ENCODE peak calls at places on chromosomes 12 and 14, in seven cellular contexts. One of them, this sample, is unnamed.

GRCh38 chr14:64253672-64254071 is 40.5 kb downstream of the ESR2 start:
- DNase-seq in CD8-positive, alpha-beta T cell: no peak
- DNase-seq in SK-N-SH: no peak
- DNase-seq in fibroblast of villous mesenchyme: no peak
- DNase-seq in left ventricle myocardium inferior: no peak
- DNase-seq in lower leg skin: no peak
- DNase-seq in astrocyte of the cerebellum: no peak
- DNase-seq in this sample: no peak

GRCh38 chr12:31220633-31221565 is 105.1 kb downstream of the SINHCAF start:
- DNase-seq in CD8-positive, alpha-beta T cell: no peak
- DNase-seq in SK-N-SH: no peak
- DNase-seq in fibroblast of villous mesenchyme: peak
- DNase-seq in left ventricle myocardium inferior: no peak
- DNase-seq in lower leg skin: no peak
- DNase-seq in astrocyte of the cerebellum: no peak
- DNase-seq in this sample: no peak

GRCh38 chr12:27772328-27773049 is 7.5 kb upstream of the KLHL42 start:
- DNase-seq in CD8-positive, alpha-beta T cell: no peak
- DNase-seq in SK-N-SH: no peak
- DNase-seq in fibroblast of villous mesenchyme: peak
- DNase-seq in left ventricle myocardium inferior: no peak
- DNase-seq in lower leg skin: no peak
- DNase-seq in astrocyte of the cerebellum: no peak
- DNase-seq in this sample: no peak

GRCh38 chr12:109987615-109988014 is 8.6 kb downstream of the GIT2 start:
- DNase-seq in CD8-positive, alpha-beta T cell: no peak
- DNase-seq in SK-N-SH: no peak
- DNase-seq in fibroblast of villous mesenchyme: peak
- DNase-seq in left ventricle myocardium inferior: no peak
- DNase-seq in lower leg skin: no peak
- DNase-seq in astrocyte of the cerebellum: no peak
- DNase-seq in this sample: no peak

GRCh38 chr14:74609721-74610120 is 2.3 kb downstream of the LTBP2 start:
- DNase-seq in CD8-positive, alpha-beta T cell: no peak
- DNase-seq in SK-N-SH: no peak
- DNase-seq in fibroblast of villous mesenchyme: no peak
- DNase-seq in left ventricle myocardium inferior: no peak
- DNase-seq in lower leg skin: no peak
- DNase-seq in astrocyte of the cerebellum: no peak
- DNase-seq in this sample: no peak

GRCh38 chr14:96956464-96957239 is 159.5 kb downstream of the VRK1 start:
- DNase-seq in CD8-positive, alpha-beta T cell: no peak
- DNase-seq in SK-N-SH: no peak
- DNase-seq in fibroblast of villous mesenchyme: no peak
- DNase-seq in left ventricle myocardium inferior: no peak
- DNase-seq in lower leg skin: no peak
- DNase-seq in astrocyte of the cerebellum: no peak
- DNase-seq in this sample: no peak

GRCh38 chr12:26121841-26122680 is 2.8 kb downstream of the BHLHE41 start:
- DNase-seq in CD8-positive, alpha-beta T cell: peak
- DNase-seq in SK-N-SH: peak
- DNase-seq in fibroblast of villous mesenchyme: no peak
- DNase-seq in left ventricle myocardium inferior: peak
- DNase-seq in lower leg skin: no peak
- DNase-seq in astrocyte of the cerebellum: no peak
- DNase-seq in this sample: no peak

GRCh38 chr14:54881761-54882401 is 20.7 kb downstream of the GCH1 start:
- DNase-seq in CD8-positive, alpha-beta T cell: no peak
- DNase-seq in SK-N-SH: no peak
- DNase-seq in fibroblast of villous mesenchyme: peak
- DNase-seq in left ventricle myocardium inferior: no peak
- DNase-seq in lower leg skin: peak
- DNase-seq in astrocyte of the cerebellum: no peak
- DNase-seq in this sample: no peak

GRCh38 chr12:19234171-19234704 is 104.7 kb downstream of the PLEKHA5 start:
- DNase-seq in CD8-positive, alpha-beta T cell: no peak
- DNase-seq in SK-N-SH: peak
- DNase-seq in fibroblast of villous mesenchyme: peak
- DNase-seq in left ventricle myocardium inferior: no peak
- DNase-seq in lower leg skin: no peak
- DNase-seq in astrocyte of the cerebellum: no peak
- DNase-seq in this sample: no peak

GRCh38 chr14:103558071-103558882 is 4.2 kb downstream of the BAG5 start:
- DNase-seq in CD8-positive, alpha-beta T cell: no peak
- DNase-seq in SK-N-SH: no peak
- DNase-seq in fibroblast of villous mesenchyme: peak
- DNase-seq in left ventricle myocardium inferior: peak
- DNase-seq in lower leg skin: no peak
- DNase-seq in astrocyte of the cerebellum: peak
- DNase-seq in this sample: no peak

GRCh38 chr12:123523518-123523917 is 10.0 kb downstream of the RILPL1 start:
- DNase-seq in CD8-positive, alpha-beta T cell: no peak
- DNase-seq in SK-N-SH: no peak
- DNase-seq in fibroblast of villous mesenchyme: no peak
- DNase-seq in left ventricle myocardium inferior: no peak
- DNase-seq in lower leg skin: no peak
- DNase-seq in astrocyte of the cerebellum: no peak
- DNase-seq in this sample: no peak

GRCh38 chr12:87795555-87795954 is 233.6 kb downstream of the C12orf50 start:
- DNase-seq in CD8-positive, alpha-beta T cell: no peak
- DNase-seq in SK-N-SH: no peak
- DNase-seq in fibroblast of villous mesenchyme: no peak
- DNase-seq in left ventricle myocardium inferior: no peak
- DNase-seq in lower leg skin: no peak
- DNase-seq in astrocyte of the cerebellum: no peak
- DNase-seq in this sample: no peak

GRCh38 chr12:87801860-87802720 is 227.1 kb downstream of the C12orf50 start:
- DNase-seq in CD8-positive, alpha-beta T cell: no peak
- DNase-seq in SK-N-SH: no peak
- DNase-seq in fibroblast of villous mesenchyme: no peak
- DNase-seq in left ventricle myocardium inferior: no peak
- DNase-seq in lower leg skin: no peak
- DNase-seq in astrocyte of the cerebellum: no peak
- DNase-seq in this sample: no peak

GRCh38 chr12:87793134-87793533 is 236.1 kb downstream of the C12orf50 start:
- DNase-seq in CD8-positive, alpha-beta T cell: no peak
- DNase-seq in SK-N-SH: no peak
- DNase-seq in fibroblast of villous mesenchyme: no peak
- DNase-seq in left ventricle myocardium inferior: no peak
- DNase-seq in lower leg skin: no peak
- DNase-seq in astrocyte of the cerebellum: no peak
- DNase-seq in this sample: no peak

GRCh38 chr12:87802721-87803011 is 226.5 kb downstream of the C12orf50 start:
- DNase-seq in CD8-positive, alpha-beta T cell: no peak
- DNase-seq in SK-N-SH: no peak
- DNase-seq in fibroblast of villous mesenchyme: no peak
- DNase-seq in left ventricle myocardium inferior: no peak
- DNase-seq in lower leg skin: no peak
- DNase-seq in astrocyte of the cerebellum: no peak
- DNase-seq in this sample: no peak

DNA sequence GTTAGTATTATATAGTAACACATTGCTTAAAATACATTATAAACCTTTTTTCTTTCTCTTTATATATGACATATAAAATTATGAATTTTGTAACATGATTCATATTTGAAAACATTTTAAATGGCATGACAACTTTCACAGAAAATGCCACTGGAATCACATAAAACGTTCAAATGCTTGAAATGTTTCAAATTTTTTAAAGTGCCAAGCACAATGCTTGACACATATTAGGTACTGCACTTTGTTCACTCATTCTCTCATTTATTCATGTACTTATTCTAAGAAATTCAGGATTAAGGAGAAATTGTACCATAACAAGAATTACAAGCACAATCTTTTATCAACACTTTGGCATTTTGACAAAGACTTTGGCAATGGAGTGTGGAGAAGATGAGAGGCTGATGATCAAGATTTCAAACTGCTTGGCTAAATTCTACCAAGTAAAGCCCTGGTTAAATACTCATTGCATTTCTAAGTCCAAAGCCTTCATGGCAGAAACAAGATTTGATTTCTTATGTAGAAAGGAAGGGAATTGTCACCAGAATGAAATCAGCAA is 232.2 kb downstream of the C12orf50 start:
- DNase-seq in CD8-positive, alpha-beta T cell: no peak
- DNase-seq in SK-N-SH: no peak
- DNase-seq in fibroblast of villous mesenchyme: no peak
- DNase-seq in left ventricle myocardium inferior: no peak
- DNase-seq in lower leg skin: no peak
- DNase-seq in astrocyte of the cerebellum: no peak
- DNase-seq in this sample: no peak
- TF ChIP-seq CTCF in CD8-positive, alpha-beta T cell: no peak
- TF ChIP-seq CTCF in SK-N-SH: no peak
- TF ChIP-seq CTCF in fibroblast of villous mesenchyme: no peak
- TF ChIP-seq CTCF in left ventricle myocardium inferior: no peak
- TF ChIP-seq CTCF in lower leg skin: no peak
- TF ChIP-seq CTCF in astrocyte of the cerebellum: no peak
- TF ChIP-seq CTCF in this sample: no peak

GRCh38 chr14:100165825-100166520 is 6.5 kb upstream of the DEGS2 start:
- DNase-seq in CD8-positive, alpha-beta T cell: no peak
- DNase-seq in SK-N-SH: no peak
- DNase-seq in fibroblast of villous mesenchyme: no peak
- DNase-seq in left ventricle myocardium inferior: no peak
- DNase-seq in lower leg skin: no peak
- DNase-seq in astrocyte of the cerebellum: no peak
- DNase-seq in this sample: no peak
- H3K4me3 ChIP-seq in CD8-positive, alpha-beta T cell: peak
- H3K4me3 ChIP-seq in SK-N-SH: peak
- H3K4me3 ChIP-seq in fibroblast of villous mesenchyme: no peak
- H3K4me3 ChIP-seq in left ventricle myocardium inferior: peak
- H3K4me3 ChIP-seq in lower leg skin: no peak
- H3K4me3 ChIP-seq in astrocyte of the cerebellum: no peak
- H3K4me3 ChIP-seq in this sample: no peak

GRCh38 chr12:94010307-94010706 is 138.1 kb upstream of the PLXNC1 start:
- DNase-seq in CD8-positive, alpha-beta T cell: no peak
- DNase-seq in SK-N-SH: no peak
- DNase-seq in fibroblast of villous mesenchyme: no peak
- DNase-seq in left ventricle myocardium inferior: no peak
- DNase-seq in lower leg skin: no peak
- DNase-seq in astrocyte of the cerebellum: no peak
- DNase-seq in this sample: no peak

DNA sequence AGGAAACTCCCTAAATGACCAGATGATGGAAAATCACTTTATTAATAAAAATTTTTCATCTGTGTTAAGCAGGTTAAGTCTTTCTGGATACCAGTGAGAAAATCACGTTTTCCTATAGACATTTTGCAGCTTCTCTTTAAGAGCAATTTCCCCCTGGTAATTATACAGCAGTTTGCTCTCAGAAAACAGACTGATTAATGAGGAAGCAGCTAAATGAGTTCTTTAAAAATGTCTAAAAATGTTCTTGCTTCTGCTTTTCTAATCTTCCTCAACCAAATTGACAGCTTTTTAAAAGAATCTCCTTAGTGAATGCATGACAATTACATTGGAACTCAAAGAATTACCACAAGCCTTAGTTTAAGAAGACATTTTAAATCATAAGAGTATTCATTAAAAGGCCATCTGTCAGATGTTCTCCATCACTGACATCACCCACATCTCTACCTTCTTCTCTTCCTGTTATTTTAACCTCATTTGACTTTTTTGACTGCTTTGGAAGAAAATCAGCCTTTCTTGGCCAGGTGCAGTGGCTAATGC is 135.8 kb upstream of the PLXNC1 start:
- DNase-seq in CD8-positive, alpha-beta T cell: no peak
- DNase-seq in SK-N-SH: no peak
- DNase-seq in fibroblast of villous mesenchyme: no peak
- DNase-seq in left ventricle myocardium inferior: no peak
- DNase-seq in lower leg skin: no peak
- DNase-seq in astrocyte of the cerebellum: no peak
- DNase-seq in this sample: no peak
- TF ChIP-seq CTCF in CD8-positive, alpha-beta T cell: no peak
- TF ChIP-seq CTCF in SK-N-SH: no peak
- TF ChIP-seq CTCF in fibroblast of villous mesenchyme: no peak
- TF ChIP-seq CTCF in left ventricle myocardium inferior: no peak
- TF ChIP-seq CTCF in lower leg skin: no peak
- TF ChIP-seq CTCF in astrocyte of the cerebellum: no peak
- TF ChIP-seq CTCF in this sample: no peak

GRCh38 chr12:132848521-132848920 is 19.9 kb upstream of the GOLGA3 start:
- DNase-seq in CD8-positive, alpha-beta T cell: no peak
- DNase-seq in SK-N-SH: no peak
- DNase-seq in fibroblast of villous mesenchyme: no peak
- DNase-seq in left ventricle myocardium inferior: no peak
- DNase-seq in lower leg skin: no peak
- DNase-seq in astrocyte of the cerebellum: no peak
- DNase-seq in this sample: no peak
- H3K4me3 ChIP-seq in CD8-positive, alpha-beta T cell: no peak
- H3K4me3 ChIP-seq in SK-N-SH: no peak
- H3K4me3 ChIP-seq in fibroblast of villous mesenchyme: no peak
- H3K4me3 ChIP-seq in left ventricle myocardium inferior: no peak
- H3K4me3 ChIP-seq in lower leg skin: no peak
- H3K4me3 ChIP-seq in astrocyte of the cerebellum: no peak
- H3K4me3 ChIP-seq in this sample: no peak

DNA sequence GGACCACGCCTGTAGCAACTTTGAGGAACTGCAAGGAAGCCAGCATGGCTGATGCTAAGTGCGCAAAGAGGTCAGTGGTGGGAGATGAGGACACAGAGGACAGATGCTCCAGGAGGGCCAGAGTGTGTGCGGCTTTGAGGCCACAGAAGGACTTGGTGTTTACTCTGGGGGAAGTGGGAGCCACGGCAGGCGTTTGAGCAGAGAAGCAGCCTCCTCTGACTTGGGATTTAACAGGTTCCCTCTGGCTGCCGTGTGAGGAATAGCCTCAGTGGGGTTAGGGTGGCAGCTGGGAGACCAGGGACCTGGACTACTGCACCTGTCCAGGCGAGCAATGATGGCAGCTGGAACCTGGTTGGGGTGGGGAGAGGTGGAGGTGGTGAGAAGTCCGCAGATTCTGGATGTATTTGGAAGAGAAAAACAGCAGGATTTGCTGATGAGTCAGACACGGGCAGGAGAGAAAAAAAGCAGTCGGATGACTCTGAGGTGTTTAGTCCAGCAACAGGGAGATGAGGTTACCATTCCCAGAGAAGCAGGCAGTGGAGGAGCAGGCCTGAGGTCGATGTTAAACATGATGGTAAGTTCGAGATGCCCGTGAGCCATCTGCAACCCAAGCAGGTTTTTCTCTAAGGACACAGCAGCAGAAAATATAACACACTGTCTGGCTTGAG is 143.5 kb downstream of the SCARB1 start:
- DNase-seq in CD8-positive, alpha-beta T cell: no peak
- DNase-seq in SK-N-SH: no peak
- DNase-seq in fibroblast of villous mesenchyme: peak
- DNase-seq in left ventricle myocardium inferior: no peak
- DNase-seq in lower leg skin: no peak
- DNase-seq in astrocyte of the cerebellum: peak
- DNase-seq in this sample: no peak
- TF ChIP-seq CTCF in CD8-positive, alpha-beta T cell: no peak
- TF ChIP-seq CTCF in SK-N-SH: peak
- TF ChIP-seq CTCF in fibroblast of villous mesenchyme: peak
- TF ChIP-seq CTCF in left ventricle myocardium inferior: peak
- TF ChIP-seq CTCF in lower leg skin: no peak
- TF ChIP-seq CTCF in astrocyte of the cerebellum: peak
- TF ChIP-seq CTCF in this sample: peak

This sample was measured in HFF-Myc.